ENCODE peak calls at places on chromosomes 7 and 10, in six cellular contexts. N is kidney, V is GM13977, G is left ventricle myocardium inferior, K is nephron progenitor cell, T is colonic mucosa. J is an unnamed sample.

GRCh38 chr10:88194041-88194887 is 330.8 kb downstream of the PTEN start:
- DNase-seq in N (no peak), T (no peak), K (no peak), V (no peak), G (no peak), J (no peak)

GRCh38 chr7:143988986-143989745 is 11.0 kb upstream of the OR6B1 start:
- DNase-seq in T (no peak), G (no peak), N (no peak), K (no peak), V (no peak), J (no peak)

GRCh38 chr7:18667466-18667865 is 171.9 kb downstream of the HDAC9 start:
- DNase-seq in V (no peak), K (no peak), G (no peak), T (no peak), N (no peak), J (no peak)

GRCh38 chr10:43957267-43958070 is 308.8 kb upstream of the ZNF32 start:
- DNase-seq in N (peak; percentile 18), T (no peak), K (no peak), V (no peak), G (no peak), J (no peak)

GRCh38 chr7:188727-189500 is 3.5 kb upstream of the FAM20C start:
- DNase-seq in G (no peak), T (no peak), K (no peak), N (no peak), V (no peak), J (peak; percentile 64)

GRCh38 chr10:11336703-11337102 is 274.7 kb downstream of the USP6NL start:
- DNase-seq in G (no peak), N (no peak), V (no peak), T (no peak), K (no peak), J (no peak)

GRCh38 chr7:41977165-41977651 is 259.8 kb downstream of the GLI3 start:
- DNase-seq in N (no peak), K (peak; percentile 16), T (no peak), G (no peak), V (no peak), J (no peak)

GRCh38 chr7:81715984-81716588 is 53.8 kb downstream of the HGF start:
- DNase-seq in G (no peak), K (no peak), N (no peak), T (no peak), V (no peak), J (peak; percentile 16)

GRCh38 chr10:63264852-63265617 is 131.9 kb downstream of the NRBF2 start:
- DNase-seq in V (no peak), K (peak; percentile 33), T (peak; percentile 54), N (no peak), G (no peak), J (peak; percentile 33)

GRCh38 chr7:98211221-98211675 is at the start of gene BHLHA15:
- DNase-seq in N (peak; percentile 84), T (peak; percentile 73), K (peak; percentile 71), V (peak; percentile 82), G (no peak), J (peak; percentile 57)

GRCh38 chr7:69568266-69568665 is 30.0 kb upstream of the AUTS2 start:
- DNase-seq in T (no peak), K (no peak), N (no peak), V (no peak), G (no peak), J (no peak)

GRCh38 chr7:35420657-35421056 is 166.8 kb upstream of the TBX20 start:
- DNase-seq in N (no peak), K (no peak), T (no peak), V (no peak), G (no peak), J (no peak)

DNA sequence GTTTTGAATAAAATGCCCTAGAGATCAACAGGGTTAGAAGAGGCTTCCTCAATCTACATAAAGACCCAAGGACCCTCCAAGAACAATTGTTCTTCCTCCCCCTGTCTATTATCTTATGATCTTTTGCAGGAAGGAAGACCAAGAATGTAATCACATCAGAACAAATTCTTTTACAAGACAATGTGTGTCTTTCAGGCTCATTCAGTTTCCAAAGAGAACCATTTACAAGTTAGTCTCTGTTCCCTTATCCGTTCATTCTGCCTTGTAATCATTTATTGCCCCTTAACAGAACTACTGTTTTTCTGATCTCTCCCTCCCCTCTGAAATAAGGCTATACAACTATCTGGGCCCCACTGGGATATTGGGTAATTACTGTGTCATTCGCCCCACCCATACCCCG is 5.6 kb upstream of the MKRN1 start:
- DNase-seq in V (no peak), T (no peak), N (no peak), G (no peak), K (no peak), J (no peak)
- TF ChIP-seq CTCF in V (no peak), T (no peak), N (no peak), G (no peak), K (no peak), J (no peak)

DNA sequence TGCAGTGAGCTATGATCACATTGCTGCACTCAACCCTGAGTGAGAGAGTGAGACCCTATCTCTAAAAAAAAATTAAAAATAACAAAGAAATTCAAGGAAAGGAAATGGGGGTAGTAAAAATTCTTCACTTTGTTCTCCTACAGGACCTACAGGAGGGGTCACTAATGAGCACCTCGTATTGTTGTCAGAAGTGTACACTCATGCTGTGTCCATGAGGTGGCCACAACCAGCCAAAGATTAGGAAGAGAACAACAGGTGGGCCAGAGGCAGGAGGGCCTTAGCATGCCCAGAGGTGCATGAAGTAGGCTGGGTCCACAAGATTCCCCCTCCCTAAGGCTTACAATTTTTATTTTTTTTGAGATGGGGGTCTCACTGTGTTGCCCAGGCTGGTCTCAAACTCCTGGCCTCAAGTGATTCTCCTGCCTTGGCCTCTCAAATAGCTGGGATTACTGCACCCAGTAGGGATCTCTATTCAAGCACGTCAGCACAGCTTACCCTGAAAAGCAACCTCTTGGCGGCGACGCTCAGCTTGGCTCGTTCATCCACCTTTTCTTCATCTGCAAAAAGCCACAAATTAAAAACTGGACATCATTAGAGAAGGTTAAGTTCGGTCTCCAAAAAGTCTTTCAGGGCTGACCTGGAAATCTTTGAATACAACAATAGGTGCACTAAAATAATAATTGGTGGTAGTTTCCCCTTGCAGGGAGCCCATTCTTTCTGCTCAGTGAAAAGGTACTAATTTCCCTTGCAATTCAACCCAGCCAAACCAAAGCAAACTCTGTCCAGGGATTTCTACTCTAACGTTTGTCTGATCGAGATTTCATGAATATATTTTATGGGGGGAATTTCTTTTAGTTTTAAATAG is 104.4 kb downstream of the SVIL start:
- DNase-seq in K (no peak), V (no peak), G (no peak), N (no peak), T (no peak), J (no peak)
- TF ChIP-seq CTCF in K (no peak), V (no peak), G (no peak), N (no peak), T (no peak), J (no peak)

GRCh38 chr7:43926193-43927043 is at the start of gene UBE2D4:
- DNase-seq in N (peak; percentile 96), K (peak; percentile 78), V (peak; percentile 94), G (peak; percentile 88), T (peak; percentile 94), J (peak; percentile 88)
- TF ChIP-seq CTCF in N (peak; percentile 10), K (no peak), V (peak; percentile 5), G (peak; percentile 22), T (no peak), J (no peak)

GRCh38 chr7:105594034-105594433 is 12.7 kb upstream of the EFCAB10 start:
- DNase-seq in K (no peak), N (no peak), V (no peak), G (no peak), T (no peak), J (no peak)
- TF ChIP-seq CTCF in K (no peak), N (no peak), V (no peak), G (no peak), T (no peak), J (no peak)

DNA sequence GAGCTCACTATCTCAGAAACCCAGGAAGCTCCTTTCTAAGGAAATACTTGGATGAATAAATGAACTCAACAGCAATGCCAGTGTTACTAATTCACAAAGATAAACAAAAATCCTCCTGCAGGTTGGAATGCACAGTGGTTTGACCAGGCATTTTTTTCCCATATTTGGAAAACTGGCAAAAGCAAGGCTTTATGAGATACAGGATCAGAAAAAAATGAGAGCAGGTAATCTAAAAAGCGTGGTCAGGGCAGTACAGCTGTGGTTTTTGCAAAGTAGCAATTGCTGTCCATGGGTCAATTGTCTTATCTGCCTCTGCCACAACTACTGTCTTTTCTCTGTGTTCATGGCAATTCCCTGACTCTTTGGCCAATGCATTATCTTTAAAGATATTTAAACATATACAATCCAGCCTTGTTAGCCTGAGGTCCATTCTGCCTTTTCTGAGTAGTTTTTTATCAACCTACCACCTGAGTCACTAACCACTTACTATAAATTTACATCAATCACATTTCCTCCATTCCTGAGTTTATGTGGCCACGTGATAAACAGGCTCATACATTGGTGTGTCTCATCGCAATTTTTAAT is 564.5 kb upstream of the IGFBP3 start:
- DNase-seq in T (no peak), N (no peak), K (no peak), V (no peak), G (no peak), J (no peak)
- TF ChIP-seq CTCF in T (no peak), N (no peak), K (no peak), V (no peak), G (no peak), J (no peak)

DNA sequence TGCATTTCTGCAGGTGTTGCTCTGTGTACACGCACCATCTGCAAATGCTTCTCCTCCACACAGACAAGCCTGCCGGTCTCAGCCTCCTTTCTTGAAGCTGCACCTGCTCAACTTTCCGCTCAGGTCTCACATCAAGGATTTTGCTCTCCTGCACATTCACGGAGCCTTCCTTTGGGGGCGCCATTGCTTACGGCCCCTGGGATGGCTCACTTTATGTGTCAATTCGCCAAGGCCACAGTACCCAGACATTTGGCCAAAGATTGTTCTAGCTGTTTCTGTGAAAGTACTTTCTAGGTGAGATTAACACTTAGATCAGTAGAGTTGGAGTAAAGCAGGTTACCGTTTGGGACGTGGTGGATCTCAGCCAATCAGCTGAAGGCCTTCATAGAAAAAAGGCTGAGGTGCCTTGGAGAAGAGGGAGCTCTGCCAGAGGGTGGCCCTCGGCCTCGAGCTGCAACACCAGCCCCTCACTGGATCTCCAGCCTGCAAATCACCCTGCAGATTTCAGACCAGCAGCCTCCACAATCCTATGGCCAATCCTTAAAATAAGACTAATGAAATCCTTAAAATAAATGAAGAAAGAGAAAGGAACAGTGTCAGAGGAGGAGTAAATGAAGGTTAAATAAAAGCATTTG is 39.9 kb upstream of the PPP2R2D start:
- DNase-seq in N (peak; percentile 21), T (no peak), G (no peak), V (no peak), K (no peak), J (no peak)
- TF ChIP-seq CTCF in N (no peak), T (no peak), G (no peak), V (no peak), K (no peak), J (no peak)

J was measured in glutamatergic neuron.